ENCODE peak calls at places on chromosomes 3 and 15, in ten cellular contexts. A is A549, G is body of pancreas, F is upper lobe of left lung, U is IMR-90, P is HCT116, Y is Peyer's patch, O is uterus, X is suprapubic skin, J is adrenal gland. T is an unnamed sample. For H3K4me1, the result is how much of the 10 kb centered on the place peaks cover.

GRCh38 chr3:9211155-9211950 is 38.1 kb downstream of the SRGAP3 start:
- DNase-seq in A (no peak), G (no peak), F (no peak), U (peak), P (no peak), Y (no peak), O (no peak), X (no peak), J (peak), T (no peak)

GRCh38 chr3:178085817-178086123 is 450.5 kb upstream of the KCNMB2 start:
- DNase-seq in A (no peak), G (no peak), F (no peak), U (no peak), P (no peak), Y (no peak), O (no peak), X (no peak), J (no peak), T (no peak)

GRCh38 chr3:44117239-44117638 is 124.4 kb upstream of the TOPAZ1 start:
- DNase-seq in A (no peak), G (no peak), F (no peak), U (no peak), P (no peak), Y (no peak), O (no peak), X (no peak), J (no peak), T (no peak)

GRCh38 chr3:50624634-50625033 is 7.7 kb downstream of the MAPKAPK3 start:
- DNase-seq in A (no peak), G (no peak), F (no peak), U (no peak), P (no peak), Y (no peak), O (no peak), X (no peak), J (no peak), T (no peak)

GRCh38 chr15:73983211-73983727 is 8.8 kb downstream of the STOML1 start:
- DNase-seq in A (no peak), G (peak), F (peak), U (peak), P (peak), Y (peak), O (peak), X (peak), J (peak), T (peak)

GRCh38 chr3:47113669-47114365 is 50.1 kb downstream of the SETD2 start:
- DNase-seq in A (no peak), G (no peak), F (no peak), U (peak), P (no peak), Y (no peak), O (no peak), X (no peak), J (no peak), T (no peak)

GRCh38 chr3:9514956-9515355 is 38.7 kb downstream of the LHFPL4 start:
- DNase-seq in A (no peak), G (no peak), F (no peak), U (peak), P (no peak), Y (no peak), O (no peak), X (no peak), J (no peak), T (no peak)

GRCh38 chr3:50156991-50157493 is 1.9 kb downstream of the SEMA3F start:
- DNase-seq in A (peak), G (no peak), F (no peak), U (peak), P (no peak), Y (no peak), O (no peak), X (no peak), J (no peak), T (no peak)

GRCh38 chr3:105885261-105885660 is 16.4 kb upstream of the CBLB start:
- DNase-seq in A (no peak), G (no peak), F (no peak), U (no peak), P (no peak), Y (no peak), O (no peak), X (no peak), J (no peak), T (no peak)

GRCh38 chr3:54785976-54786375 is 141.9 kb downstream of the LRTM1 start:
- DNase-seq in A (no peak), G (no peak), F (no peak), U (no peak), P (no peak), Y (no peak), O (no peak), X (no peak), J (no peak), T (no peak)

GRCh38 chr3:40309925-40310635 is 573 bp downstream of the EIF1B start:
- DNase-seq in A (no peak), G (peak), F (peak), U (peak), P (no peak), Y (peak), O (peak), X (peak), J (peak), T (peak)

GRCh38 chr3:139353920-139354556 is 10.2 kb downstream of the MRPS22 start:
- DNase-seq in A (peak), G (peak), F (no peak), U (peak), P (peak), Y (no peak), O (no peak), X (no peak), J (peak), T (no peak)

GRCh38 chr3:168802761-168803160 is 707.0 kb upstream of the GOLIM4 start:
- DNase-seq in A (no peak), G (no peak), F (no peak), U (no peak), P (no peak), Y (no peak), O (no peak), X (no peak), J (no peak), T (no peak)

GRCh38 chr15:33278816-33279612 is 31.8 kb upstream of the RYR3 start:
- DNase-seq in A (peak), G (no peak), F (peak), U (peak), P (peak), Y (no peak), O (no peak), X (no peak), J (peak), T (no peak)

GRCh38 chr3:47096955-47097354 is 67.0 kb downstream of the SETD2 start:
- DNase-seq in A (no peak), G (no peak), F (no peak), U (peak), P (no peak), Y (no peak), O (no peak), X (no peak), J (no peak), T (no peak)

GRCh38 chr15:40693904-40694705 is 869 bp upstream of the RAD51 start:
- DNase-seq in A (no peak), G (no peak), F (no peak), U (no peak), P (no peak), Y (no peak), O (no peak), X (no peak), J (no peak), T (no peak)

GRCh38 chr3:141370065-141370533 is 1.8 kb downstream of the ZBTB38 start:
- DNase-seq in A (peak), G (peak), F (no peak), U (peak), P (peak), Y (peak), O (peak), X (no peak), J (peak), T (peak)

GRCh38 chr15:74307827-74308642 is 59.4 kb downstream of the CYP11A1 start:
- DNase-seq in A (peak), G (peak), F (peak), U (peak), P (peak), Y (peak), O (peak), X (no peak), J (peak), T (peak)

GRCh38 chr15:40303576-40303975 is 4.2 kb downstream of the PLCB2 start:
- DNase-seq in A (no peak), G (no peak), F (no peak), U (no peak), P (no peak), Y (no peak), O (no peak), X (no peak), J (no peak), T (no peak)

GRCh38 chr15:45091161-45091560 is 22.8 kb downstream of the DUOX2 start:
- DNase-seq in A (no peak), G (no peak), F (no peak), U (peak), P (no peak), Y (no peak), O (no peak), X (no peak), J (peak), T (no peak)

GRCh38 chr3:61681636-61682035 is 120.3 kb downstream of the PTPRG start:
- DNase-seq in A (no peak), G (no peak), F (no peak), U (no peak), P (no peak), Y (no peak), O (no peak), X (no peak), J (no peak), T (no peak)
- H3K4me1 ChIP-seq in A (under half), G (under half), F (under half), U (under half), P (under half), Y (under half), O (under half), X (under half), J (under half), T (under half)

DNA sequence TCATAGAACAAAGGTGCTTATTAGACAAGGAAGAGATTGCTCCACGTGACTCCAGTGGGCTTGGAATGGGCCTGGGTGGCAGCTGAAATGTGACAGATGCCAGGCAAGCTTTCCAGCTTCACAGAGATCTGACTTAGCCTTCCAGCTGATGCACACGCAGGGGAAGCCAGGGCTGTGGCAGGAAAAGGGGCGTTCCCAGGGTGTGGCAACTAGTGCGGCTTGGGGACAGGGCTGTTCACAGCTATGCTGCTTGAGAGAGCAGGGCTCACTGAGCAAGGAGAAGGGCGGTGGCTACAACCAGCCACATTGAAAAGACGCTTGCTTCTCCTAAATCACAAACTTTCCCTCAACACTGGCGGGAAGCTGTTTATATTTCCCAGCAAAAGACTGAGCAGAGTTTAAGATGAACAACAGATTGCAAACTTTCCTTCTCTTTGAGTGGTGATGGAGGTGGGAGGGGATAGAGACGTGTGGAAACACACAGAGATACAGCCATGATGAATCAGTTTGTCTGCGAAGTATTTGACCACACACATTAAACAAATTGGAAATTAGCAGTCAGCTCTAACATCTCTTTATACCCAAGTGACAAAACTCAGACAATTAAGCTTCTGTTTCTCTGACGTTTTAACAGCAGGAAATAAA is 127.5 kb downstream of the BDH1 start:
- DNase-seq in A (peak), G (no peak), F (no peak), U (peak), P (peak), Y (peak), O (no peak), X (no peak), J (peak), T (peak)
- TF ChIP-seq POLR2A in A (no peak), G (no peak), F (no peak), U (no peak), P (no peak), Y (no peak), O (no peak), X (no peak), J (peak), T (peak)

DNA sequence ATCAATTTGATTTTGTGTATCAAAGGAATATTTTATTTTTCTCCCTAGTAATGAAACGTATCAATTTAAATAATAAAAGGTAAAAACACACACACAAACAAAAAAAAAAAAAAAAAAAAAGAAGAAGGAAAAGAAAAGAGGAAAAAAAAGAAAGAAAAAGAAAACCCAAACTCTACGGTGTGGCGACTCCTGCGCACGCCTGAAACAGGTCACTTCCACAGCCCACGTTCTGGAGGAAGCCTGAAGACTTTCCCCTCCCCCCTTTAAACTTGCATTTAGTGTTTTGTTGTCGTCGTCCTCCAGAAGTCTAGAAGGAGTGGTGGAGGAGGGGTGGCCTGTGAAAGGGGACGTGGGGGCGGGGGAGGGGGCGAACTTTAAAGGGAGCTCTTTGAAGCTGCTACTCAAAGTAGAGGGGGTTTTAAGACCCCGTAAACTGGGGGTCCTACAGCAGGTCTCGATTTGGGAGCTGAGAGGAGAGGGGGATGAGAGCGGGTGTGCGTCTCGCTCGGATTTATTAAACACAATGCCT is 2.3 kb upstream of the TLE3 start:
- DNase-seq in A (no peak), G (no peak), F (no peak), U (no peak), P (peak), Y (no peak), O (no peak), X (no peak), J (peak), T (no peak)
- H3K4me3 ChIP-seq in A (peak), G (no peak), F (no peak), U (no peak), P (peak), Y (peak), O (peak), X (peak), J (no peak), T (peak)

GRCh38 chr3:32865364-32865763 is 47.6 kb downstream of the TRIM71 start:
- DNase-seq in A (no peak), G (no peak), F (no peak), U (no peak), P (no peak), Y (no peak), O (no peak), X (no peak), J (no peak), T (no peak)
- H3K4me1 ChIP-seq in A (under half), G (under half), F (under half), U (under half), P (under half), Y (under half), O (under half), X (under half), J (under half), T (under half)

GRCh38 chr3:182973047-182973446 is 7.3 kb downstream of the DCUN1D1 start:
- DNase-seq in A (no peak), G (no peak), F (no peak), U (peak), P (no peak), Y (no peak), O (no peak), X (no peak), J (no peak), T (no peak)
- TF ChIP-seq POLR2A in A (no peak), G (no peak), F (no peak), U (no peak), P (no peak), Y (no peak), O (no peak), X (no peak), J (no peak), T (no peak)

DNA sequence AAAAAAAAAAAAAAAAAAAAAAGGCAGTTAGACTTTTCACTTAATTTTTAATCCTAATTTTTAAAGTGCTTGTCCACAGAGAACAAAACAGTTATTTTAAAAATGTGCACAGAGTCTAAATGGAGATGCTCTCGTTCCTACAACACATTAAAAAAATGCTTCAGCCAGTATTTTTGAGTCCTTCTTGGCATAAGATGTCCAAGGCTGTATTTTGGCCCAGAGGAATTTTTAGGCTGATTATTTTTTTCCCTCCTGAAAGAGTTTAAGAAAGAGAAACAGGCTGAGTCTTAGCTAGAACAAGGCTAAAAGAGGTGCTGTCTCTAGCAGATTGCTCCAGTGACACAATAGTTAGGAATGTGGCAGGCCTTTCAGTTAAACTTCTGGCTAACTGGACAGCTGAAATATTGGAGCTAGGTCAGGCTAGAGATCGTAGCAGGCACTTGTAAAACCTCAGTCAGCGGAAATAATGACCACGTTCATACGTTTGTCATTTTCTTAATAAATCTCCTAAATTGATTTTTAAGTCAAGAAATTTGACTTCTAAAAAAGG is 271.5 kb upstream of the RARB start:
- DNase-seq in A (no peak), G (no peak), F (no peak), U (peak), P (no peak), Y (no peak), O (peak), X (no peak), J (peak), T (no peak)
- H3K4me3 ChIP-seq in A (no peak), G (no peak), F (no peak), U (no peak), P (no peak), Y (no peak), O (no peak), X (no peak), J (no peak), T (no peak)

DNA sequence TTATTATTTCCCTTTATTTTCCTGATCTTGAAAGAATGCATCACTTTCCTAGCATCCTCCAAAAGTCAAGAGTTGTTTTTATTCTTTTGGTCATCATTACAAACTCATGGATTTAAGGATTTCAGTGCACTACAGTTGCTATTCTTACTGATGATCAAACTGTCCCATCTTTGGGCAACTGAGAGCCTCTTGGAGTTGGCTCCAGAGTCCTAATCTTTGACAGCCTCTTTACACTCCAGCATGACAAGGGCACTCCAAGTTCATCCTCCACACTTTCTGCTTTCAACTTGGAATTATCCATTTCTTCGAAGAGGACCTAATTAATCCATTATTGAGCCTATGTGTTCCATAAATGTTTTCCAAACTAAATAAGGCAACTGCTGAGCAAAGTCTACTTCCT is 5.7 kb downstream of the UACA start:
- DNase-seq in A (no peak), G (no peak), F (no peak), U (no peak), P (no peak), Y (no peak), O (no peak), X (no peak), J (no peak), T (no peak)
- H3K4me1 ChIP-seq in A (under half), G (under half), F (under half), U (under half), P (under half), Y (under half), O (under half), X (under half), J (under half), T (half or more)

GRCh38 chr3:129278970-129279906 is 568 bp downstream of the HMCES start:
- DNase-seq in A (peak), G (peak), F (peak), U (peak), P (peak), Y (peak), O (peak), X (no peak), J (peak), T (peak)
- TF ChIP-seq POLR2A in A (peak), G (no peak), F (peak), U (peak), P (no peak), Y (no peak), O (no peak), X (no peak), J (peak), T (peak)

T was measured in heart left ventricle.